ENCODE peak calls at places on chromosomes 3 and 15, in five cellular contexts. One of them, this sample, is unnamed.

GRCh38 chr3:87856126-87856525 is 202.7 kb downstream of the CGGBP1 start:
- DNase-seq in foreskin keratinocyte: no peak
- DNase-seq in mammary epithelial cell: no peak
- DNase-seq in breast epithelium: no peak
- DNase-seq in body of pancreas: no peak
- DNase-seq in this sample: no peak

GRCh38 chr15:52121896-52122295 is 9.3 kb upstream of the BCL2L10 start:
- DNase-seq in foreskin keratinocyte: no peak
- DNase-seq in mammary epithelial cell: no peak
- DNase-seq in breast epithelium: no peak
- DNase-seq in body of pancreas: no peak
- DNase-seq in this sample: no peak

GRCh38 chr15:83288381-83288801 is 3.9 kb upstream of the BNC1 start:
- DNase-seq in foreskin keratinocyte: peak; percentile 98
- DNase-seq in mammary epithelial cell: peak; percentile 92
- DNase-seq in breast epithelium: peak; percentile 86
- DNase-seq in body of pancreas: no peak
- DNase-seq in this sample: no peak

GRCh38 chr15:59436774-59437472 is 1.1 kb upstream of the FAM81A start:
- DNase-seq in foreskin keratinocyte: no peak
- DNase-seq in mammary epithelial cell: no peak
- DNase-seq in breast epithelium: no peak
- DNase-seq in body of pancreas: no peak
- DNase-seq in this sample: no peak

GRCh38 chr3:60752800-60753199 is 498.5 kb downstream of the FHIT start:
- DNase-seq in foreskin keratinocyte: no peak
- DNase-seq in mammary epithelial cell: no peak
- DNase-seq in breast epithelium: no peak
- DNase-seq in body of pancreas: no peak
- DNase-seq in this sample: no peak

GRCh38 chr3:73614385-73614784 is 10.4 kb downstream of the PDZRN3 start:
- DNase-seq in foreskin keratinocyte: no peak
- DNase-seq in mammary epithelial cell: peak; percentile 68
- DNase-seq in breast epithelium: peak; percentile 57
- DNase-seq in body of pancreas: peak; percentile 52
- DNase-seq in this sample: no peak

GRCh38 chr3:193132923-193133463 is 108.0 kb upstream of the PLAAT1 start:
- DNase-seq in foreskin keratinocyte: peak; percentile 45
- DNase-seq in mammary epithelial cell: no peak
- DNase-seq in breast epithelium: no peak
- DNase-seq in body of pancreas: no peak
- DNase-seq in this sample: no peak

GRCh38 chr3:99114565-99115291 is 213.2 kb upstream of the DCBLD2 start:
- DNase-seq in foreskin keratinocyte: peak; percentile 22
- DNase-seq in mammary epithelial cell: peak; percentile 60
- DNase-seq in breast epithelium: no peak
- DNase-seq in body of pancreas: no peak
- DNase-seq in this sample: no peak

GRCh38 chr3:152834354-152835310 is at the start of gene P2RY1:
- DNase-seq in foreskin keratinocyte: peak; percentile 77
- DNase-seq in mammary epithelial cell: peak; percentile 71
- DNase-seq in breast epithelium: no peak
- DNase-seq in body of pancreas: peak; percentile 69
- DNase-seq in this sample: peak; percentile 63

GRCh38 chr3:136142592-136142991 is 53.5 kb downstream of the MSL2 start:
- DNase-seq in foreskin keratinocyte: peak; percentile 95
- DNase-seq in mammary epithelial cell: peak; percentile 87
- DNase-seq in breast epithelium: no peak
- DNase-seq in body of pancreas: no peak
- DNase-seq in this sample: no peak

GRCh38 chr3:185744997-185745843 is 79.6 kb downstream of the IGF2BP2 start:
- DNase-seq in foreskin keratinocyte: peak; percentile 95
- DNase-seq in mammary epithelial cell: peak; percentile 96
- DNase-seq in breast epithelium: no peak
- DNase-seq in body of pancreas: no peak
- DNase-seq in this sample: no peak

GRCh38 chr15:39239562-39239961 is 341.3 kb upstream of the THBS1 start:
- DNase-seq in foreskin keratinocyte: peak; percentile 86
- DNase-seq in mammary epithelial cell: peak; percentile 79
- DNase-seq in breast epithelium: no peak
- DNase-seq in body of pancreas: no peak
- DNase-seq in this sample: no peak

GRCh38 chr3:59256233-59256632 is 206.4 kb upstream of the CFAP20DC start:
- DNase-seq in foreskin keratinocyte: no peak
- DNase-seq in mammary epithelial cell: no peak
- DNase-seq in breast epithelium: no peak
- DNase-seq in body of pancreas: no peak
- DNase-seq in this sample: no peak

GRCh38 chr3:142224482-142225072 is 808 bp downstream of the GK5 start:
- DNase-seq in foreskin keratinocyte: no peak
- DNase-seq in mammary epithelial cell: no peak
- DNase-seq in breast epithelium: peak; percentile 50
- DNase-seq in body of pancreas: no peak
- DNase-seq in this sample: no peak

GRCh38 chr3:101643861-101644613 is 32.9 kb downstream of the ZBTB11 start:
- DNase-seq in foreskin keratinocyte: peak; percentile 92
- DNase-seq in mammary epithelial cell: peak; percentile 78
- DNase-seq in breast epithelium: no peak
- DNase-seq in body of pancreas: no peak
- DNase-seq in this sample: no peak

GRCh38 chr3:190105876-190106275 is 14.8 kb downstream of the P3H2 start:
- DNase-seq in foreskin keratinocyte: no peak
- DNase-seq in mammary epithelial cell: no peak
- DNase-seq in breast epithelium: no peak
- DNase-seq in body of pancreas: no peak
- DNase-seq in this sample: no peak

GRCh38 chr3:63631670-63632069 is 20.8 kb upstream of the SNTN start:
- DNase-seq in foreskin keratinocyte: peak; percentile 78
- DNase-seq in mammary epithelial cell: peak; percentile 45
- DNase-seq in breast epithelium: no peak
- DNase-seq in body of pancreas: no peak
- DNase-seq in this sample: no peak

GRCh38 chr3:94036909-94037507 is 8.6 kb upstream of the STX19 start:
- DNase-seq in foreskin keratinocyte: peak; percentile 33
- DNase-seq in mammary epithelial cell: peak; percentile 42
- DNase-seq in breast epithelium: no peak
- DNase-seq in body of pancreas: no peak
- DNase-seq in this sample: no peak

GRCh38 chr3:189786479-189787064 is 155.4 kb downstream of the TP63 start:
- DNase-seq in foreskin keratinocyte: no peak
- DNase-seq in mammary epithelial cell: no peak
- DNase-seq in breast epithelium: no peak
- DNase-seq in body of pancreas: no peak
- DNase-seq in this sample: no peak

GRCh38 chr3:15284121-15284889 is 48.1 kb downstream of the SH3BP5 start:
- DNase-seq in foreskin keratinocyte: no peak
- DNase-seq in mammary epithelial cell: no peak
- DNase-seq in breast epithelium: peak; percentile 54
- DNase-seq in body of pancreas: no peak
- DNase-seq in this sample: peak; percentile 43

GRCh38 chr3:160374472-160374871 is 24.6 kb downstream of the IFT80 start:
- DNase-seq in foreskin keratinocyte: no peak
- DNase-seq in mammary epithelial cell: no peak
- DNase-seq in breast epithelium: no peak
- DNase-seq in body of pancreas: no peak
- DNase-seq in this sample: no peak

GRCh38 chr3:133477497-133477896 is 77.6 kb downstream of the BFSP2 start:
- DNase-seq in foreskin keratinocyte: no peak
- DNase-seq in mammary epithelial cell: no peak
- DNase-seq in breast epithelium: no peak
- DNase-seq in body of pancreas: no peak
- DNase-seq in this sample: no peak

GRCh38 chr3:133475245-133476010 is 75.6 kb downstream of the BFSP2 start:
- DNase-seq in foreskin keratinocyte: no peak
- DNase-seq in mammary epithelial cell: no peak
- DNase-seq in breast epithelium: no peak
- DNase-seq in body of pancreas: no peak
- DNase-seq in this sample: no peak

GRCh38 chr3:133479401-133479800 is 79.5 kb downstream of the BFSP2 start:
- DNase-seq in foreskin keratinocyte: no peak
- DNase-seq in mammary epithelial cell: no peak
- DNase-seq in breast epithelium: no peak
- DNase-seq in body of pancreas: no peak
- DNase-seq in this sample: no peak

GRCh38 chr3:133478624-133479023 is 78.8 kb downstream of the BFSP2 start:
- DNase-seq in foreskin keratinocyte: no peak
- DNase-seq in mammary epithelial cell: no peak
- DNase-seq in breast epithelium: no peak
- DNase-seq in body of pancreas: no peak
- DNase-seq in this sample: no peak

DNA sequence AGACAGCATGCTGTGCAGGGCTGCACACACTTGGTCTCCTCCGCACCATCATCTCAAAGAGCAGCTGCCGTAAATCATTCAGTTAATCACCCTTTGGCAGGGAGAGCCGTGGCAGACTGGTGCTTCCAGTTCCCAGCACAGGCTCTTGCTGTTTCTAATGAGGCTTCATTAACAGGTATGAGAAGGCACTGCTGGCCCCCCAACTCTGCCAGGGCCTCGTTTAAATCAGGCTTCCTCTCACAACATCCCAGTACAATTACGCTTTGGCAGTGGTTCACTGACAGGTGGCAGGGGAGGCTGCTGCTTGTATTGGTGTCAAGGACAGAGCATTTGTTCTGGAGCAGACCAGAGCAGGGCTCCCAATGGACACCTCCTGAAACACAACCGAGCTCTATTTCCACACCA is 77.1 kb downstream of the BFSP2 start:
- DNase-seq in foreskin keratinocyte: no peak
- DNase-seq in mammary epithelial cell: no peak
- DNase-seq in breast epithelium: no peak
- DNase-seq in body of pancreas: no peak
- DNase-seq in this sample: no peak
- H3K4me1 ChIP-seq in foreskin keratinocyte: peaks cover 18% of the 10 kb centered on the region
- H3K4me1 ChIP-seq in mammary epithelial cell: peaks cover 12% of the 10 kb centered on the region
- H3K4me1 ChIP-seq in breast epithelium: no peaks in the 10 kb centered on the region
- H3K4me1 ChIP-seq in body of pancreas: peaks cover 3% of the 10 kb centered on the region
- H3K4me1 ChIP-seq in this sample: peaks cover 19% of the 10 kb centered on the region

DNA sequence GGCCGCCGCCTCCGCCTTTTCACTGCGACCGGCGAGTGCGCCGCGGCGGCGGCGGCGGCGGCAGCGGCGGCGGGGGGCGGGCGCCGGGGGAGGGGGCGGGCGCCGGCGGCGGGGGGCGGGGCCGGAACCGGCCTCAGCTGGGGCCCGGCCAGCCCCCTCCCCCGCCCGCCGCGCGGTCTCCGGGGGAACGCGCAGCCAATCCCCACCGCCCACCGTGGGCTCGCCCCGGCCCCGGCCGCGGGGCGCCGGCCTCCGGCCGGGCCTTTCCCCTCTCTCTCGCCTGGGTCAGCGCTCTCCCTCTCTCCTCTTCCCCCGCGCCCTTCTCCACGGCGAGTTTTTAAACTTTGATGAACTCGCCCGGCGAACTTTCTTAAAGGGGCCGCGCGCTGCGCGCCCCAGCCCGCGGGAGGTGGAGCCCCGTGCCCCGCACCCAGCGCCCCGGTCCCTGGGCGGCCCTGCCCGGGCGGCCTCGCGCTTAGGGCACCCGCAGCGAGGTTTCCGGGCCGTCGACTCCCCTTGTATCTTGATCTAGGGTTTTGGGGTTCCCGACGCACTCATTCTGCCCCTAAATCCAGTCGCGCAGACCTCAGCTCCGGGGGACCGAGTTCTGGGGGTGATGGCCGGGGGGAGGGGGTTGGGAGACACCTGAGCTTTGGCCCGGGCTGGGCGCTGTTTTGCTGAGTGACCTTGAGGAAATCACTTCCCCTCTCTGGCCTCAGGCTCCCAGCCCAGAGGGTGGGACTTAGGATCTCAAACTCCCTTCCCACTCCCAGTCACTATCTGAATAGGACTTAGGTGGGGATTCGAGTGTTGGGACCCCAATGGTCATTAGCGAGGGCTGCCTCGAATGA is at the start of gene RBPMS2:
- DNase-seq in foreskin keratinocyte: no peak
- DNase-seq in mammary epithelial cell: no peak
- DNase-seq in breast epithelium: no peak
- DNase-seq in body of pancreas: peak; percentile 25
- DNase-seq in this sample: peak; percentile 49
- H3K27me3 ChIP-seq in foreskin keratinocyte: peaks cover 90% of the 10 kb centered on the region
- H3K27me3 ChIP-seq in mammary epithelial cell: peaks cover 24% of the 10 kb centered on the region
- H3K27me3 ChIP-seq in breast epithelium: no peaks in the 10 kb centered on the region
- H3K27me3 ChIP-seq in body of pancreas: no peaks in the 10 kb centered on the region
- H3K27me3 ChIP-seq in this sample: peaks cover 7% of the 10 kb centered on the region

GRCh38 chr15:101373580-101373979 is 78.5 kb upstream of the SNRPA1 start:
- DNase-seq in foreskin keratinocyte: no peak
- DNase-seq in mammary epithelial cell: no peak
- DNase-seq in breast epithelium: no peak
- DNase-seq in body of pancreas: no peak
- DNase-seq in this sample: no peak

GRCh38 chr15:101372960-101373525 is 78.0 kb upstream of the SNRPA1 start:
- DNase-seq in foreskin keratinocyte: no peak
- DNase-seq in mammary epithelial cell: no peak
- DNase-seq in breast epithelium: no peak
- DNase-seq in body of pancreas: no peak
- DNase-seq in this sample: no peak

GRCh38 chr15:101376615-101377395 is 81.8 kb upstream of the SNRPA1 start:
- DNase-seq in foreskin keratinocyte: no peak
- DNase-seq in mammary epithelial cell: no peak
- DNase-seq in breast epithelium: no peak
- DNase-seq in body of pancreas: peak; percentile 21
- DNase-seq in this sample: no peak

GRCh38 chr15:101372149-101372577 is 77.1 kb upstream of the SNRPA1 start:
- DNase-seq in foreskin keratinocyte: no peak
- DNase-seq in mammary epithelial cell: no peak
- DNase-seq in breast epithelium: no peak
- DNase-seq in body of pancreas: no peak
- DNase-seq in this sample: no peak

GRCh38 chr15:101374326-101374725 is 79.3 kb upstream of the SNRPA1 start:
- DNase-seq in foreskin keratinocyte: no peak
- DNase-seq in mammary epithelial cell: no peak
- DNase-seq in breast epithelium: no peak
- DNase-seq in body of pancreas: no peak
- DNase-seq in this sample: no peak
- H3K4me1 ChIP-seq in foreskin keratinocyte: peaks cover 7% of the 10 kb centered on the region
- H3K4me1 ChIP-seq in mammary epithelial cell: no peaks in the 10 kb centered on the region
- H3K4me1 ChIP-seq in breast epithelium: no peaks in the 10 kb centered on the region
- H3K4me1 ChIP-seq in body of pancreas: peaks cover 13% of the 10 kb centered on the region
- H3K4me1 ChIP-seq in this sample: peaks cover 26% of the 10 kb centered on the region

GRCh38 chr3:11035757-11036505 is 43.4 kb downstream of the SLC6A1 start:
- DNase-seq in foreskin keratinocyte: no peak
- DNase-seq in mammary epithelial cell: no peak
- DNase-seq in breast epithelium: no peak
- DNase-seq in body of pancreas: no peak
- DNase-seq in this sample: no peak

GRCh38 chr3:11034297-11035000 is 41.9 kb downstream of the SLC6A1 start:
- DNase-seq in foreskin keratinocyte: no peak
- DNase-seq in mammary epithelial cell: no peak
- DNase-seq in breast epithelium: no peak
- DNase-seq in body of pancreas: no peak
- DNase-seq in this sample: no peak

GRCh38 chr3:11024181-11024580 is 31.6 kb downstream of the SLC6A1 start:
- DNase-seq in foreskin keratinocyte: no peak
- DNase-seq in mammary epithelial cell: no peak
- DNase-seq in breast epithelium: no peak
- DNase-seq in body of pancreas: no peak
- DNase-seq in this sample: no peak

DNA sequence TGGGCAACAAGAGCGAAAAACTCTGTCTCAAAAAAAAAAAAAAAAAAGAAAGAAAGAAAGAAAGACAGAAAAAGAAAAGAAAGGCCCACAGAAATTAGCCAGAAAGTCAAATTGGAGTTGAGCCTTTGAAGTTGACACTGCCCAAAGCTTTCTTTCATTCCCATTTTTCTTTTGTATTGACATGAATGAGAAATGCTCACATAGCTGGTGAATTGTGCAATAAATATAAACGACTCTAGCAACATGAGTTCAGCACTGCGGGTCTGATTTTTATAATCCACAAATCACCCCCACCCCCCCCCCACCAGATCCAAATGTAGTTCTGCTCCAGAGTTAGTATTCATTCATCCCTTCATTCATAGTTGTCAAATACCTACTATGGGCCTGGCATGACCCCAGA is 37.4 kb downstream of the SLC6A1 start:
- DNase-seq in foreskin keratinocyte: no peak
- DNase-seq in mammary epithelial cell: no peak
- DNase-seq in breast epithelium: no peak
- DNase-seq in body of pancreas: no peak
- DNase-seq in this sample: no peak
- H3K27me3 ChIP-seq in foreskin keratinocyte: peaks cover 28% of the 10 kb centered on the region
- H3K27me3 ChIP-seq in mammary epithelial cell: peaks cover 4% of the 10 kb centered on the region
- H3K27me3 ChIP-seq in breast epithelium: peaks cover 12% of the 10 kb centered on the region
- H3K27me3 ChIP-seq in body of pancreas: no peaks in the 10 kb centered on the region
- H3K27me3 ChIP-seq in this sample: peaks cover 59% of the 10 kb centered on the region

This sample was measured in left ventricle myocardium inferior.